ENCODE peak calls at places on chromosomes 2 and 18, in six cellular contexts. Y, E, G, A, V and O are unnamed samples.

GRCh38 chr2:134379293-134379692 is 125.4 kb downstream of the MGAT5 start:
- DNase-seq in G (no peak), E (no peak), V (peak), Y (no peak), A (no peak), O (no peak)

GRCh38 chr2:142840438-142840837 is 37.0 kb upstream of the KYNU start:
- DNase-seq in A (no peak), V (no peak), G (no peak), Y (no peak), E (no peak), O (no peak)

GRCh38 chr2:226256709-226257401 is 542.8 kb downstream of the IRS1 start:
- DNase-seq in A (no peak), Y (no peak), V (peak), E (no peak), G (no peak), O (no peak)

GRCh38 chr18:62425465-62426190 is 97.2 kb upstream of the ZCCHC2 start:
- DNase-seq in G (peak), A (peak), V (peak), E (peak), Y (peak), O (peak)

GRCh38 chr2:54635554-54636152 is 87.8 kb upstream of the EML6 start:
- DNase-seq in Y (no peak), V (no peak), E (no peak), G (no peak), A (no peak), O (no peak)

GRCh38 chr2:98560256-98560771 is 48.0 kb downstream of the COA5 start:
- DNase-seq in A (no peak), V (peak), Y (no peak), G (no peak), E (peak), O (no peak)

GRCh38 chr2:225355788-225356187 is 43.7 kb upstream of the NYAP2 start:
- DNase-seq in G (no peak), V (no peak), A (no peak), Y (no peak), E (no peak), O (no peak)

GRCh38 chr2:163610817-163611556 is 124.8 kb downstream of the FIGN start:
- DNase-seq in A (peak), V (no peak), Y (peak), E (no peak), G (peak), O (peak)

GRCh38 chr2:241135737-241136136 is 13.5 kb downstream of the PASK start:
- DNase-seq in E (no peak), Y (no peak), G (no peak), A (no peak), V (no peak), O (no peak)

GRCh38 chr18:2417861-2418610 is 153.3 kb downstream of the METTL4 start:
- DNase-seq in E (no peak), Y (no peak), G (no peak), A (no peak), V (peak), O (no peak)

GRCh38 chr18:46226461-46226860 is 122.3 kb downstream of the HAUS1 start:
- DNase-seq in V (peak), G (no peak), E (no peak), A (no peak), Y (no peak), O (no peak)

GRCh38 chr2:20135631-20136050 is 84.2 kb upstream of the LAPTM4A start:
- DNase-seq in Y (peak), V (peak), G (peak), E (no peak), A (peak), O (no peak)

GRCh38 chr2:171595896-171596295 is 73.6 kb downstream of the CYBRD1 start:
- DNase-seq in E (peak), V (peak), Y (no peak), G (no peak), A (no peak), O (no peak)

GRCh38 chr18:3025544-3025943 is 12.6 kb upstream of the LPIN2 start:
- DNase-seq in Y (no peak), A (no peak), G (no peak), V (no peak), E (no peak), O (no peak)

GRCh38 chr2:47867205-47867604 is 39.1 kb downstream of the FBXO11 start:
- DNase-seq in Y (no peak), G (peak), A (no peak), V (peak), E (peak), O (peak)

GRCh38 chr2:112310906-112311305 is 35.5 kb downstream of the ZC3H6 start:
- DNase-seq in A (no peak), G (no peak), E (no peak), V (no peak), Y (no peak), O (no peak)

GRCh38 chr18:79070486-79070885 is 1.3 kb downstream of the ATP9B start:
- DNase-seq in Y (no peak), V (peak), E (no peak), A (no peak), G (no peak), O (no peak)

GRCh38 chr18:49273201-49273880 is 187.1 kb downstream of the DYM start:
- DNase-seq in V (no peak), E (no peak), Y (no peak), A (no peak), G (no peak), O (peak)

GRCh38 chr2:20600756-20601325 is 50.1 kb downstream of the HS1BP3 start:
- DNase-seq in E (no peak), V (peak), Y (no peak), G (no peak), A (no peak), O (no peak)

GRCh38 chr18:56085561-56085960 is 497.6 kb upstream of the TCF4 start:
- DNase-seq in A (no peak), Y (no peak), G (no peak), V (peak), E (no peak), O (no peak)

GRCh38 chr2:54321062-54321461 is 65.0 kb upstream of the TSPYL6 start:
- DNase-seq in G (no peak), A (no peak), Y (no peak), E (no peak), V (no peak), O (no peak)

GRCh38 chr2:47890711-47891368 is 15.5 kb downstream of the FBXO11 start:
- DNase-seq in G (no peak), Y (no peak), E (no peak), V (no peak), A (no peak), O (no peak)

GRCh38 chr2:64453710-64454315 is at the start of gene LGALSL:
- DNase-seq in G (peak), Y (peak), A (peak), E (no peak), V (peak), O (no peak)

GRCh38 chr18:22167471-22168151 is 1.8 kb upstream of the GATA6 start:
- DNase-seq in E (no peak), V (peak), G (no peak), Y (no peak), A (peak), O (no peak)

GRCh38 chr2:30456106-30456505 is 9.1 kb downstream of the LCLAT1 start:
- DNase-seq in E (no peak), V (no peak), Y (no peak), G (no peak), A (no peak), O (no peak)

GRCh38 chr2:73984203-73984921 is at the start of gene TET3:
- DNase-seq in G (no peak), Y (peak), A (peak), E (no peak), V (peak), O (no peak)

GRCh38 chr2:109549016-109549595 is 64.7 kb downstream of the SEPTIN10 start:
- DNase-seq in G (no peak), E (no peak), A (no peak), Y (no peak), V (no peak), O (no peak)

GRCh38 chr2:140650825-140651224 is 1480.0 kb downstream of the LRP1B start:
- DNase-seq in Y (no peak), G (no peak), A (no peak), E (no peak), V (peak), O (no peak)

DNA sequence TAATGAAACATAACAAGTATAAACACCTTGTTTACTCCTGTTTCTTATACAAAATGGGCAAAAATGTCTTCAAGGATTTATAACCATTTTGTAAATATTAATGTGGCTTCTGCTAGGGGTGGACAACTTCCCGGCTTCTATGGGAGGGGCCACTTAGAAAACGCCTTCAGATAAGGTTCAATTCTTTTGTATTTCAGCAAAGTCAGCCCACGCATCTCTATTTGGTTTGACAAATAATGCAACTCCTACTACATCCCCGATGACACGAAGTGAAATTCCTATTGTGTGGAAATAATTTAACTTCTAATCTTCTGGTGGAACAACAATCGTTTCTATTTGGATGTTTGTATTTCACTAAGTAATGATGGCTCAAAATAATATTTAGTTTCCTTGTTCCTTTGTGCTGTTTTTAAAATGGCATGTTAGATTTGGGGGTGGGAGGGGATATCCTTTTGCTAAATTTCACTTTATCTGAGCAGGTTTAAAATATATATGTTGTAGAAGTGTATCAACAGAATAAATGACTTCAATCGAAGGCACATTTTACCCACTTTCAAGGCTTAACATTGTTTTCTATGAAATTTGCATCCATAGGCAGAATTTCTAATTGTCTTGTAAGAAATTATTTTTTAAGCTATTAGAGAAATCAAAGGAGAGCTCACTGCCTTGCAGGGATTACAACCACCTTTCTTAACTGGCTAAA is 14.6 kb upstream of the HOXD1 start:
- DNase-seq in E (no peak), V (no peak), Y (no peak), G (no peak), A (no peak), O (no peak)
- H3K4me3 ChIP-seq in E (no peak), V (no peak), Y (no peak), G (no peak), A (no peak), O (no peak)

GRCh38 chr2:144015036-144015435 is 504.9 kb downstream of the ZEB2 start:
- DNase-seq in E (no peak), Y (no peak), A (no peak), V (peak), G (no peak), O (no peak)
- TF ChIP-seq CTCF in E (no peak), Y (no peak), A (no peak), V (no peak), G (no peak), O (no peak)

DNA sequence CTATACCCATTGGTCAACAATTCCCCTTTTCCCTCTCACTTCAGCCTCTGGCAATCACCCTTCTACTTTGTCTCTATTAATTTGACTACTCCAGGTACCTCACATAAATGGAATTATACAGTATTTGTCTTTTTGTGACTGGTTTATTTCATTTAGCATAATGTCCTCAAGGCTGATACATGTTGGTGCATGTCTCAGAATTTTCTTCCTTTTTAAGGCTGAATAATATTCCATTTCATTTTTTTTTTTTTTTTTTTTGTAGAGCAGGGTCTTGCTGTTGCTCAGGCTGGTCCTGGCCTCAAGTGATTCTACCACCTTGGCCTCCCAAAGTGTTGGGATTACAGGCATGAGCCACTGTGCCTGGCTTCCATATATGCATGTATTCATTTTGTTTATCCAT is 1.9 kb downstream of the FKBP7 start:
- DNase-seq in E (no peak), G (no peak), V (no peak), A (no peak), Y (no peak), O (no peak)
- H3K4me3 ChIP-seq in E (peak), G (no peak), V (no peak), A (no peak), Y (no peak), O (no peak)

DNA sequence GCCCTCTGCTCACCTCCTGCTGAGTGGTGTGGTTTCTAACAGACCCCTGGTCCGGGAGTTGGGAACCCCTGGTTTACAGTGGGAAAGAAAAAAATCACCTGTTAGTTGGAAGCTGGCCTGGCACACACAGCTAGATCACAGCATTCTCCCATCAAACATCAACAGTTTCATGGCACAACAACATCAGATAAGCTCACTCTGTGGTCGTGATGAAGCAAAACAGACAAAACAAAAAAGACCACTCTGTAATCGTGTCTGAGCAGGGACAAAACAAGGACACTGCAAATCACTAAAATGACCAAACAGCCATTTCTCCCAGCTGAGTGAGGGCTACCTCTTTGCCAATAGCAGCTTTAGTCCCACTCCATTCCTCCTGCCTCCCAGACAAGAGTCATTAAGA is 9.0 kb upstream of the IMPACT start:
- DNase-seq in V (no peak), Y (no peak), E (no peak), G (no peak), A (no peak), O (no peak)
- TF ChIP-seq CTCF in V (no peak), Y (no peak), E (no peak), G (no peak), A (no peak), O (no peak)

GRCh38 chr2:102063948-102064678 is 72.4 kb downstream of the IL1R2 start:
- DNase-seq in V (peak), E (peak), A (no peak), G (peak), Y (peak), O (peak)

GRCh38 chr2:102063360-102063947 is 71.7 kb downstream of the IL1R2 start:
- DNase-seq in V (peak), E (no peak), G (no peak), Y (no peak), A (no peak), O (no peak)

GRCh38 chr2:102066554-102066953 is 74.8 kb downstream of the IL1R2 start:
- DNase-seq in G (no peak), V (no peak), A (no peak), Y (no peak), E (no peak), O (no peak)

GRCh38 chr2:102064679-102065674 is 73.2 kb downstream of the IL1R2 start:
- DNase-seq in E (no peak), V (peak), A (no peak), Y (no peak), G (no peak), O (no peak)

GRCh38 chr2:102065675-102066252 is 74.0 kb downstream of the IL1R2 start:
- DNase-seq in A (no peak), Y (no peak), E (peak), V (peak), G (peak), O (no peak)
- H3K4me3 ChIP-seq in A (no peak), Y (no peak), E (no peak), V (no peak), G (no peak), O (no peak)

GRCh38 chr2:120109186-120110061 is 96.5 kb downstream of the EPB41L5 start:
- DNase-seq in E (peak), G (peak), V (peak), A (no peak), Y (no peak), O (no peak)
- TF ChIP-seq CTCF in E (peak), G (peak), V (no peak), A (no peak), Y (no peak), O (peak)